ENCODE peak calls at places on chromosomes 13 and 19, in six cellular contexts. Q is right lobe of liver, G is IMR-90, V is ovary, S is testis, P is Peyer's patch. Y is an unnamed sample. For H3K9me3, the result is how much of the 10 kb centered on the place peaks cover.

GRCh38 chr19:49132974-49133609 is 13.7 kb downstream of the PPFIA3 start:
- DNase-seq in V (peak), Q (no peak), S (no peak), G (no peak), P (peak), Y (peak)

GRCh38 chr13:39379667-39380655 is 223.0 kb downstream of the LHFPL6 start:
- DNase-seq in V (no peak), S (no peak), Q (no peak), P (no peak), G (peak), Y (no peak)

GRCh38 chr19:11111117-11111770 is 22.0 kb downstream of the LDLR start:
- DNase-seq in P (no peak), V (no peak), G (no peak), Q (no peak), S (no peak), Y (no peak)

GRCh38 chr19:374886-375235 is 30.3 kb upstream of the MIER2 start:
- DNase-seq in S (no peak), V (no peak), G (no peak), P (peak), Q (no peak), Y (no peak)

GRCh38 chr13:87622921-87623320 is 48.2 kb upstream of the SLITRK5 start:
- DNase-seq in S (no peak), G (no peak), P (no peak), Q (no peak), V (no peak), Y (no peak)

GRCh38 chr19:3617463-3617862 is 9.1 kb downstream of the CACTIN start:
- DNase-seq in V (no peak), S (no peak), G (no peak), P (no peak), Q (no peak), Y (no peak)

GRCh38 chr19:40191836-40192646 is 815 bp downstream of the MAP3K10 start:
- DNase-seq in P (no peak), Q (no peak), V (peak), S (peak), G (peak), Y (peak)

GRCh38 chr13:54643863-54644262 is 1615.2 kb downstream of the OLFM4 start:
- DNase-seq in Q (no peak), S (no peak), G (no peak), V (no peak), P (no peak), Y (no peak)

GRCh38 chr13:74133657-74134201 is 475 bp downstream of the KLF12 start:
- DNase-seq in Q (peak), V (peak), G (peak), P (peak), S (peak), Y (peak)

GRCh38 chr19:40687525-40688016 is 2.9 kb downstream of the NUMBL start:
- DNase-seq in P (peak), V (peak), G (peak), Q (no peak), S (peak), Y (peak)

GRCh38 chr13:36086117-36086516 is 45.1 kb downstream of the DCLK1 start:
- DNase-seq in P (no peak), S (no peak), G (no peak), V (no peak), Q (no peak), Y (no peak)

GRCh38 chr13:74324338-74324737 is 190.1 kb upstream of the KLF12 start:
- DNase-seq in P (no peak), G (no peak), V (no peak), S (no peak), Q (no peak), Y (no peak)

GRCh38 chr13:26897706-26898550 is 137.3 kb upstream of the GPR12 start:
- DNase-seq in G (no peak), S (no peak), P (no peak), V (no peak), Q (no peak), Y (no peak)

GRCh38 chr19:18419195-18419698 is at the start of gene SSBP4:
- DNase-seq in V (peak), Q (peak), S (peak), G (peak), P (peak), Y (peak)

GRCh38 chr19:18698321-18699167 is 15.1 kb downstream of the CRTC1 start:
- DNase-seq in V (no peak), G (no peak), Q (no peak), P (no peak), S (no peak), Y (peak)

GRCh38 chr13:98525452-98525851 is 51.5 kb downstream of the STK24 start:
- DNase-seq in V (no peak), Q (no peak), G (no peak), P (no peak), S (no peak), Y (no peak)

GRCh38 chr13:98524391-98524790 is 52.5 kb downstream of the STK24 start:
- DNase-seq in Q (no peak), G (no peak), S (no peak), P (no peak), V (no peak), Y (no peak)

GRCh38 chr13:98521876-98522275 is 55.0 kb downstream of the STK24 start:
- DNase-seq in S (peak), G (no peak), V (no peak), Q (no peak), P (no peak), Y (peak)

GRCh38 chr13:98524793-98525192 is 52.1 kb downstream of the STK24 start:
- DNase-seq in S (no peak), V (no peak), P (no peak), G (no peak), Q (no peak), Y (no peak)

GRCh38 chr13:98523455-98524102 is 53.3 kb downstream of the STK24 start:
- DNase-seq in G (no peak), Q (no peak), S (no peak), V (no peak), P (no peak), Y (peak)
- TF ChIP-seq POLR2A in G (no peak), Q (no peak), S (no peak), V (no peak), P (no peak), Y (no peak)

DNA sequence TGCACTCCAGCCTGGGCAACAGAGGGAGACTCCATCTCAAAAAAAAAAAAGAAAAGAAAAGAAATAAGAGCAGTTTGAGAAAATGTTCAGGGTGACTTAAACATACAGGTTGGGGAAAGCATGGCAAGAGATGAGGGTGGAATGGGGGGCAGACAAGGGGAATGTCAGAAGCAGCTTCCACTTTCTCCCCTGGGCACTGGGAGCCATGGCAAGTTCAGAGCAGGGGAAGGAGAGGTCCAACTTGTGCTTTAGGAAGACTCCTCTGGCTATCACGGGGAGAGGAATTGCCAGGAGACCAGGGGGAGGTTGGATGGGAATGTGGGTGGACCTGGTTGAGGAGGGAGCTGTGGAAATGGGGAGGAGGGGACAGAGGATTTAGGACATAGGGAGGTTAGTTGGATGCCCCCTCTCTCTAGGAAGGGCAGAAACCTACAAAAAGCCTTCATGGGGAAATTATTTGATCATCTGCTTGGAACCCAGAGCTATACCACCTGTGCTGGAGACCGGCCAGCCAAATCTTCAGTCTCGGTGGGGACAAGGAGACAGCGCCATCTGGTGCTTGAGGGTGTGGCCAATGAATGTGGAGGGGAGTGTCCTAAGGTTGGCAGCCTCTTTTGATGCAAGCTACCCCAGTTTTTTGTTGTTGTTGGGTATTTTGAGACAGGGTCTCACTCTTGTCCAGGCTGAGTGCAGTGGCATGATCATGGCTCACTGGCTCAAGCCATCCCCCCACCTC is 7.3 kb upstream of the STRN4 start:
- DNase-seq in Q (no peak), S (peak), G (no peak), V (peak), P (peak), Y (peak)
- TF ChIP-seq CTCF in Q (peak), S (peak), G (peak), V (no peak), P (peak), Y (peak)

DNA sequence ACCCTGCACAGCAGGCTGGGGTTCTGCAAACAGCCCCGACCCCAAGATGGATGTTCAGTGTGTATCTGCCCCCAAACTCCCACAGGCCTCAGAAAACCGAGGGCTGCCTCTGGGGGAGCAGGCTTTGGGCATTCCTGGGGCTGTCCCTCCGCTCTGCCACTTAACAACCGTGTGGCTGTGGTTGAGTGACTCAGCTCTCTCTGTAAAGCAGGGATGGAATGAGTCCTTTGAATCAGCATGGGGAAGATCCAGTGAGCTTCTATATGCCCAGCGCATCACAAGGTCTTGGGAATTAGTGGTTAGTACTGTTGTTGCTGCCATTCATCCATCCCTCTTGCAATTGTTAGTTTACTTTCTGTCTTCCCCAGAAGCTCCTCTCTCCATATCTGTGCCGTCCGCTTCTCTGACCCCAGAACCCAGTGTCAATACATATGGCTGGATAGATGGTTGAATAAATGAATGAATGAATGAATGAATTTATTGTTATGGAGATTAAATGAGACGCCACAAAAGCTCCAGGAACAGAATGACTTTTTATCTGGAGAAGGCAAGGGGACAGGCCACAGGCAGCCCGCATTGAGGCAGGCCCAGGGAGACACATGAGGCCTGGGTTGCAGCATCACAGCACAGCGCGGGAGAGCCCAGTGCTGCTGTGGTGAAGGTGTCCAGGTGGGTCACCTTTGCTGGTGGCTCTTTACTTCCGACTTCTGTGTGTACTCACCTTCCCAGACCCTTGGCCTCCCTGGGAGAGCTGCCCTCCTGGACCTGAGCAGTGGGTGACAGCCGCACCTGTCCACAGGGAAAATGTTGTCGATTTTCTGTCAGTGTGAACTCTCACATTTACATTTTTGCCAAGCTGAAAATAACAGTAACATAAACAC is 89.3 kb downstream of the RGCC start:
- DNase-seq in S (no peak), Q (no peak), G (peak), V (no peak), P (no peak), Y (no peak)
- H3K9me3 ChIP-seq in S (under half), Q (under half), G (under half), V (under half), P (under half), Y (under half)

GRCh38 chr19:33366127-33366526 is 7.4 kb upstream of the CEBPG start:
- DNase-seq in Q (no peak), G (no peak), V (no peak), S (no peak), P (no peak), Y (no peak)
- TF ChIP-seq POLR2A in Q (no peak), G (no peak), V (no peak), S (no peak), P (no peak), Y (no peak)

DNA sequence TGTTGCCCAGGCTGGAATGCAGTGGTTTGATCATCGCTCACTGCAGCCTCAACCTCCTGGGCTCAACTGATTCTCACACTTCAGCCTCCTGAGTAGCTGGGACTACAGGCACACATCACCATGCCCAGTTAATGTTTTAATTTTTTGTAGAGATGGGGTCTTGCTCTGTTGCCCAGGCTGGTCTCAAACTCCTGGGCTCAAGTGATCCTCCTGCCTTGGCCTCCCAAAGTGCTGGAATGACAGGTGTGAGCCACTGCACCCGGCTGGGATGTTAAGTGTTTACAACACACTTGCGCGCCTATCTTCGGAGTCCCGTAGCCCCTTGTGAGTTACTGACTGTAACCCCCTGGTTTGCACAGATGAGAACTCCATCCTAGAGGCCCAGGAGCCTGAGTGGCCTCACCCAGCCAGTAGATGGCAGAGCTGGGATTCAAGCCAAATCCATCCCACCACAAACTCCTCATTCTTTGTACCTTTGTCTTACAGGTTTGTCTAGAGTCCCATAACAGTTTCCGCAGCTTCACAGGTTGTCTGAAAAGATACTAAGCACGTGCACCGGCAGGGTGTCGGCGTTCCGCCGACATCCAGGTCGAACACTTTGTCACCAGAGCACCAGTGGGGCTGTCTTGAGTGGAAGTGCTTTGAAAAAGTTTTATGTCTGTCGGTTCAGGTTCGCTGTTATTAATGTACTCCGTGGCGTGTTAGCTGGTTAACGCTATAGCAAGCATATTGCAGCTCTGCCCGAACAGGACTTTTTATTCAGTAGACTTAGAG is 14.7 kb downstream of the MAG start:
- DNase-seq in P (no peak), V (no peak), G (no peak), S (no peak), Q (no peak), Y (peak)
- TF ChIP-seq CTCF in P (no peak), V (no peak), G (no peak), S (no peak), Q (no peak), Y (no peak)

DNA sequence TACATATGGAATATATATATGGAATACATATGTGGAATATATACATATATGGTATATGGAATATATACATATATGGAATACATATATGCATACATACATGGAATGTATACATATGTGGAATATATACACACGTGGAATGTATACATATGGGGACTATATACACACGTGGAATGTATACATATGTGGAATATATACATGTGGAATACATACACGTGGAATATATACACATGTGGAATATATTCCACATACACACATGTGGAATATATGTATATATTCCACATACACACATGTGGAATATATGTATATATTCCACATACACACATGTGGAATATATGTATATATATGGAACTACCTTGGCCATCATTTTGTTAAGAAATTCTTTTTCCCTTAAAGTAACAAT is 31.1 kb downstream of the ZNF571 start:
- DNase-seq in P (no peak), S (no peak), G (no peak), V (no peak), Q (no peak), Y (no peak)
- H3K9me3 ChIP-seq in P (under half), S (under half), G (half or more), V (under half), Q (under half), Y (under half)

GRCh38 chr19:16071072-16071691 is 5.1 kb upstream of the TPM4 start:
- DNase-seq in P (no peak), S (no peak), Q (no peak), G (no peak), V (no peak), Y (no peak)

GRCh38 chr19:16073481-16073880 is 2.8 kb upstream of the TPM4 start:
- DNase-seq in Q (peak), G (no peak), V (no peak), P (no peak), S (no peak), Y (no peak)

GRCh38 chr19:16069813-16070365 is 6.4 kb upstream of the TPM4 start:
- DNase-seq in G (no peak), P (peak), V (no peak), Q (peak), S (no peak), Y (no peak)

GRCh38 chr19:16068696-16069259 is 7.5 kb upstream of the TPM4 start:
- DNase-seq in P (peak), V (no peak), G (no peak), Q (peak), S (no peak), Y (no peak)

DNA sequence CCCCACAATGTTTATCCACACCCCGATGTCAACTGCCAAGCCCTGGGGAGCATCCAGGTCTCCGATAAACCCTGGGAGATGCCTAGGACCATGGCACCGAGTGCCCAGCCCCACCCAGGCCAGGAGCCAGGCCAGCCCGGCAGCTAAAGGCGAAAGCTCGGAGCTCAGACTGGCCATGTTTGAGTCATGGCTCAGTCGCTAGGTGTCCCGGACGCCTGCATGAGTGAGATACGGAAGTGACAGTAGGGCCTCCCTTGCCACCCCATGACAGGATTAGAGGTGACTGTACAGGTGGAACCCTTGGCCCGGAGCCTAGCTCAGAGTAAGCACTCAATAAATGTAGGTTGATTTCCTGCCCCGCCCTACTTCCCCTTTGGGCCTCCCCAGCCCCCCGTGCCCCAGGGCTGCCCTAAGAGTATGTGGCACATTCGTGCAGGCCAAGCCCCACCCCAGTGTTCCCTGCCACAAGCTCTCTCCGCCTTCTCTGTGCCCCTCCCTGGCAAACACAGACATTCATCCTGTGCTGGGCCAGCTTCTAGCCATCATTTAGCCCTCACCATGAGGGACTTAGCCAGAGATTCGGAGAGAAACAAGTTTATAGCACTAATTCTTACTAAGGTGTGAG is 5.8 kb upstream of the TPM4 start:
- DNase-seq in S (no peak), P (peak), G (no peak), V (peak), Q (peak), Y (peak)
- TF ChIP-seq POLR2A in S (no peak), P (peak), G (no peak), V (no peak), Q (no peak), Y (no peak)